ENCODE peak calls at places on chromosome 5, in four cellular contexts. V, F, Z and Q are unnamed samples.

GRCh38 chr5:1394881-1395860 is 50.1 kb downstream of the SLC6A3 start:
- DNase-seq in F (no peak), Z (no peak), V (no peak), Q (no peak)

GRCh38 chr5:134007581-134008256 is 2.9 kb upstream of the VDAC1 start:
- DNase-seq in Z (peak; percentile 67), V (no peak), F (peak; percentile 86), Q (peak; percentile 53)

GRCh38 chr5:139982157-139982974 is 60.7 kb downstream of the NRG2 start:
- DNase-seq in Z (no peak), F (peak; percentile 32), V (no peak), Q (no peak)

GRCh38 chr5:153938131-153938842 is 100.4 kb downstream of the FAM114A2 start:
- DNase-seq in Z (no peak), F (no peak), V (no peak), Q (no peak)

GRCh38 chr5:3510642-3511041 is 85.0 kb upstream of the IRX1 start:
- DNase-seq in V (no peak), Z (no peak), F (no peak), Q (no peak)

GRCh38 chr5:103522586-103522985 is 40.0 kb downstream of the NUDT12 start:
- DNase-seq in Z (no peak), F (no peak), V (no peak), Q (no peak)

GRCh38 chr5:5220896-5221295 is 80.8 kb downstream of the ADAMTS16 start:
- DNase-seq in V (no peak), F (no peak), Z (no peak), Q (no peak)

GRCh38 chr5:63803165-63803564 is 159.1 kb downstream of the HTR1A start:
- DNase-seq in V (no peak), Z (no peak), F (no peak), Q (no peak)

GRCh38 chr5:179303801-179304200 is 41.5 kb downstream of the ADAMTS2 start:
- DNase-seq in F (no peak), V (no peak), Z (no peak), Q (no peak)

GRCh38 chr5:36239370-36240293 is 2.1 kb downstream of the NADK2 start:
- DNase-seq in F (no peak), V (no peak), Z (no peak), Q (no peak)

GRCh38 chr5:59485629-59486439 is 407.7 kb downstream of the PDE4D start:
- DNase-seq in V (no peak), Z (no peak), F (peak; percentile 28), Q (no peak)

GRCh38 chr5:155728146-155728856 is 598.7 kb upstream of the SGCD start:
- DNase-seq in Z (peak; percentile 68), V (no peak), F (peak; percentile 83), Q (no peak)

GRCh38 chr5:173513521-173513991 is 102.9 kb downstream of the BOD1 start:
- DNase-seq in Z (no peak), V (no peak), F (no peak), Q (no peak)

GRCh38 chr5:67542489-67542888 is 345.9 kb upstream of the CD180 start:
- DNase-seq in V (no peak), F (no peak), Z (no peak), Q (no peak)
- TF ChIP-seq USF1 in V (no peak), F (no peak), Z (no peak), Q (no peak)

DNA sequence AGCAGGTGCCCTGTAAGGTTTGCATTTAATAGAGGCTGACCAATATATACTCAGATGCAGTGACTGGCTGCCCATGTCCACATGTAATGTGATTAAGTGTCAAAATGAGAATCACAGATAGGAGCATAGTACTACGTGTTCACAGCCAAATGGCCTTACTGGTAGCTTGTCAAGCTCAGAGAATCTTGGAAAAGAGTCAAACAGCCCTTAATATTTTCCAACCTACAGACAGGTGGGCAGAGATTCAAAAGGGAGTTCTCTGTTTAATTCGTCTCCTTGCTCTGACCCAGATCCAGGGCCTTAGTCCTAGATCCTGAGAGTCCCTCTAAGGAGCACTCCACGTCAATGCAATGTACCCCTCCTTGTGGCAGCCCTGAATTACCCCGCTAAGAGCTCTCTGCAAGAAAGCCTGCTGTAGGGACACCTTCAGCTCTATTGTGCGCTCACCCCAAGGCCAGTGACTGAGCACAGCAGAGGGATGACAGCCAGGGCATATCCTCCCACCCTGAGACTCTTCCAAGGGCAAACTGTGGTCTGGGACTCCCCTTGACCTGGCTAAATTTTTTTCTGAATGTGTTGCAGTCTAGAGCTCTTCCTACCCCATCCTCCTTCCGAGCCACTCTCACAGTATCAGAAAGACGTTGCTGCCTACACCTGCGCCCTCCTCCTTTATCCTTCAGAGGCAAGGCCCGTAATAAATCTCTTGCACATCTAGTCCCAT is 159.2 kb downstream of the SNCAIP start:
- DNase-seq in V (no peak), F (no peak), Z (peak; percentile 26), Q (no peak)
- TF ChIP-seq CTCF in V (no peak), F (no peak), Z (no peak), Q (no peak)

GRCh38 chr5:122469520-122469919 is 157.5 kb downstream of the SNCAIP start:
- DNase-seq in V (no peak), F (no peak), Z (no peak), Q (no peak)
- TF ChIP-seq USF1 in V (no peak), F (no peak), Z (no peak), Q (no peak)

GRCh38 chr5:76714771-76715483 is 999 bp upstream of the F2R start:
- DNase-seq in F (peak; percentile 68), Z (peak; percentile 54), V (no peak), Q (no peak)

GRCh38 chr5:76717222-76718083 is 1.5 kb downstream of the F2R start:
- DNase-seq in Z (no peak), F (no peak), V (no peak), Q (peak; percentile 32)

GRCh38 chr5:76715484-76715733 is 517 bp upstream of the F2R start:
- DNase-seq in F (no peak), Z (no peak), V (no peak), Q (no peak)

GRCh38 chr5:76716456-76717157 is 681 bp downstream of the F2R start:
- DNase-seq in F (peak; percentile 56), V (no peak), Z (peak; percentile 37), Q (peak; percentile 66)

DNA sequence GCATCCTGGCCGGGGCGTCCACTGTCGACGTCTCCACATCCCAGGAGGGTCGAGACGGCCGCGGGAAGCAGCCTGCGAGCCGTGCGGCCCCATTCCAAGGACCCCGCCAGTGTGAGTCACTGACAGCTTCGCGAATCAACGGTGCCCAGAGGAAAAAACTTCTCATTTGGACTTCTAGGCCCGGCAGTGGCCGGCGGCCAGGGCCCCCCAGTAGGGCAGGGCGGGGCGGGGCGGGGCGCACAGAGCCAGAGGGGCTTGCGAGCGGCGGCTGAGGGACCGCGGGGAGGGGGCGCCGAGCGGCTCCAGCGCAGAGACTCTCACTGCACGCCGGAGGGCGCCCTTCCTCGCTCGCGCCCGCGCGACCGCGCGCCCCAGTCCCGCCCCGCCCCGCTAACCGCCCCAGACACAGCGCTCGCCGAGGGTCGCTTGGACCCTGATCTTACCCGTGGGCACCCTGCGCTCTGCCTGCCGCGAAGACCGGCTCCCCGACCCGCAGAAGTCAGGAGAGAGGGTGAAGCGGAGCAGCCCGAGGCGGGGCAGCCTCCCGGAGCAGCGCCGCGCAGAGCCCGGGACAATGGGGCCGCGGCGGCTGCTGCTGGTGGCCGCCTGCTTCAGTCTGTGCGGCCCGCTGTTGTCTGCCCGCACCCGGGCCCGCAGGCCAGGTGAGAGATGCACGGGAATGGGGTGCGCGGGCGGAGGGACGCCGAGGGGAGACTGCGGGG is at the start of gene F2R:
- DNase-seq in V (no peak), Z (peak; percentile 77), F (peak; percentile 94), Q (peak; percentile 81)
- TF ChIP-seq CTCF in V (peak; percentile 38), Z (peak; percentile 49), F (peak; percentile 47), Q (peak; percentile 34)

GRCh38 chr5:151052834-151053233 is 28.0 kb downstream of the TNIP1 start:
- DNase-seq in V (no peak), Z (no peak), F (no peak), Q (no peak)
- TF ChIP-seq USF1 in V (no peak), Z (no peak), F (no peak), Q (no peak)

GRCh38 chr5:163567811-163568210 is 62.4 kb downstream of the MAT2B start:
- DNase-seq in Z (no peak), F (no peak), V (no peak), Q (no peak)
- TF ChIP-seq CTCF in Z (no peak), F (no peak), V (no peak), Q (no peak)

DNA sequence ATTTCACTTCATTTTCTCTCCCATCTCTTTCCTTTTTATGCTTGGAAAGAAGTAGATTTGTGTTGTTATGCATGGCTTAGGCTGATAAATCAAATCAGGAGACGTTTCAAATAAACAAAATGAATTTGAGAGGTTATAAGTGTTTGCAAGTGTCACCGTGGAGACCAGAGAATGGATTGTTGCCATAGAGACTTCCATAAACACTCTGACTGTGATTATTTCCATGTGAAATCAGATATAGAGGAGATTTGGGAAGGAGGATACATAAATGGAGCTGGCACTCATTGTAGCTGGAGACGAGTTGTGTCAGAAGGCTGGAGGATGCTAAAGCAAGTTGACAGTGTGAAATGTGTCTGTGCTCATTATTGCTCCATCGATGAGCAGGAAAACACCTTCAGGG is 84.2 kb upstream of the PCSK1 start:
- DNase-seq in Z (no peak), F (peak; percentile 16), V (no peak), Q (no peak)
- TF ChIP-seq USF1 in Z (no peak), F (no peak), V (no peak), Q (no peak)